ENCODE peak calls at places on chromosomes 13 and 19, in four cellular contexts. Y, B, E and F are unnamed samples.

GRCh38 chr13:46146898-46147297 is 35.1 kb downstream of the LCP1 start:
- DNase-seq in Y (peak), B (no peak), E (no peak), F (no peak)

GRCh38 chr13:44471686-44472085 is 98.1 kb downstream of the SERP2 start:
- DNase-seq in Y (no peak), B (no peak), E (no peak), F (peak)

GRCh38 chr19:48443262-48443661 is 2.5 kb upstream of the GRWD1 start:
- DNase-seq in Y (no peak), B (no peak), E (no peak), F (no peak)

GRCh38 chr13:84896128-84896527 is 903.1 kb downstream of the SLITRK6 start:
- DNase-seq in Y (peak), B (peak), E (peak), F (peak)

GRCh38 chr19:51751655-51752054 is at the start of gene FPR1:
- DNase-seq in Y (no peak), B (no peak), E (no peak), F (peak)

GRCh38 chr19:55339225-55340143 is at the start of gene KMT5C:
- DNase-seq in Y (peak), B (peak), E (peak), F (peak)

GRCh38 chr13:40306817-40307216 is 359.6 kb downstream of the FOXO1 start:
- DNase-seq in Y (no peak), B (peak), E (no peak), F (no peak)

GRCh38 chr13:32378012-32378411 is 49.9 kb downstream of the N4BP2L1 start:
- DNase-seq in Y (no peak), B (no peak), E (no peak), F (no peak)

GRCh38 chr19:29612121-29612520 is 6.0 kb downstream of the POP4 start:
- DNase-seq in Y (no peak), B (no peak), E (no peak), F (no peak)

GRCh38 chr13:103539265-103539664 is 473.0 kb upstream of the SLC10A2 start:
- DNase-seq in Y (peak), B (no peak), E (no peak), F (no peak)

GRCh38 chr13:48892311-48892710 is 83.4 kb upstream of the FNDC3A start:
- DNase-seq in Y (no peak), B (no peak), E (no peak), F (peak)

GRCh38 chr19:38714354-38714778 is 29.9 kb downstream of the CAPN12 start:
- DNase-seq in Y (no peak), B (no peak), E (no peak), F (no peak)

GRCh38 chr19:11457831-11458230 is 22.4 kb downstream of the PRKCSH start:
- DNase-seq in Y (no peak), B (no peak), E (no peak), F (no peak)

GRCh38 chr19:48635966-48636858 is 967 bp downstream of the DBP start:
- DNase-seq in Y (peak), B (no peak), E (no peak), F (no peak)

GRCh38 chr19:51342631-51343569 is 961 bp upstream of the VSIG10L start:
- DNase-seq in Y (no peak), B (no peak), E (no peak), F (peak)